ENCODE peak calls at places on chromosomes 2 and 18, in nine cellular contexts. One of them, this sample, is unnamed.
A peak's percentile ranks its signal among the peaks of the same experiment; 100 is the strongest.

GRCh38 chr18:24176727-24177416 is 38.0 kb downstream of the CABYR start:
- DNase-seq in amniotic stem cell: peak; percentile 25
- DNase-seq in RPMI8226: peak; percentile 59
- DNase-seq in AG09319: peak; percentile 4
- DNase-seq in activated CD8-positive, alpha-beta memory T cell treated with anti-CD3 and anti-CD28 coated beads, Interleukin-2, amount 50 U/mL, for 4 hours: peak; percentile 21
- DNase-seq in A549: peak; percentile 55
- DNase-seq in ecto neural progenitor cell: peak; percentile 78
- DNase-seq in progenitor cell of endocrine pancreas: peak; percentile 29
- DNase-seq in astrocyte of the hippocampus: peak; percentile 47
- DNase-seq in this sample: peak; percentile 59

GRCh38 chr2:36785179-36785795 is 88.8 kb downstream of the VIT start:
- DNase-seq in RPMI8226: peak; percentile 63
- DNase-seq in progenitor cell of endocrine pancreas: peak; percentile 52
- DNase-seq in amniotic stem cell: no peak
- DNase-seq in ecto neural progenitor cell: peak; percentile 80
- DNase-seq in astrocyte of the hippocampus: peak; percentile 82
- DNase-seq in A549: peak; percentile 71
- DNase-seq in activated CD8-positive, alpha-beta memory T cell treated with anti-CD3 and anti-CD28 coated beads, Interleukin-2, amount 50 U/mL, for 4 hours: peak; percentile 64
- DNase-seq in AG09319: peak; percentile 37
- DNase-seq in this sample: peak; percentile 21

GRCh38 chr2:182368446-182368845 is 58.4 kb downstream of the PDE1A start:
- DNase-seq in RPMI8226: no peak
- DNase-seq in ecto neural progenitor cell: no peak
- DNase-seq in amniotic stem cell: no peak
- DNase-seq in astrocyte of the hippocampus: peak; percentile 47
- DNase-seq in A549: peak; percentile 56
- DNase-seq in AG09319: peak; percentile 79
- DNase-seq in progenitor cell of endocrine pancreas: no peak
- DNase-seq in activated CD8-positive, alpha-beta memory T cell treated with anti-CD3 and anti-CD28 coated beads, Interleukin-2, amount 50 U/mL, for 4 hours: no peak
- DNase-seq in this sample: no peak

GRCh38 chr2:181643158-181643557 is 13.7 kb downstream of the CERKL start:
- DNase-seq in ecto neural progenitor cell: no peak
- DNase-seq in astrocyte of the hippocampus: no peak
- DNase-seq in RPMI8226: no peak
- DNase-seq in AG09319: no peak
- DNase-seq in amniotic stem cell: no peak
- DNase-seq in activated CD8-positive, alpha-beta memory T cell treated with anti-CD3 and anti-CD28 coated beads, Interleukin-2, amount 50 U/mL, for 4 hours: no peak
- DNase-seq in progenitor cell of endocrine pancreas: no peak
- DNase-seq in A549: no peak
- DNase-seq in this sample: no peak

GRCh38 chr18:14974088-14974487 is 226.1 kb downstream of the ANKRD30B start:
- DNase-seq in ecto neural progenitor cell: no peak
- DNase-seq in A549: no peak
- DNase-seq in activated CD8-positive, alpha-beta memory T cell treated with anti-CD3 and anti-CD28 coated beads, Interleukin-2, amount 50 U/mL, for 4 hours: no peak
- DNase-seq in progenitor cell of endocrine pancreas: no peak
- DNase-seq in amniotic stem cell: no peak
- DNase-seq in RPMI8226: peak; percentile 17
- DNase-seq in AG09319: no peak
- DNase-seq in astrocyte of the hippocampus: no peak
- DNase-seq in this sample: no peak

GRCh38 chr2:20539776-20540586 is 93.1 kb downstream of the RHOB start:
- DNase-seq in AG09319: no peak
- DNase-seq in progenitor cell of endocrine pancreas: no peak
- DNase-seq in activated CD8-positive, alpha-beta memory T cell treated with anti-CD3 and anti-CD28 coated beads, Interleukin-2, amount 50 U/mL, for 4 hours: no peak
- DNase-seq in astrocyte of the hippocampus: no peak
- DNase-seq in ecto neural progenitor cell: no peak
- DNase-seq in A549: no peak
- DNase-seq in RPMI8226: no peak
- DNase-seq in amniotic stem cell: no peak
- DNase-seq in this sample: no peak

GRCh38 chr18:44912740-44913478 is 232.2 kb downstream of the SETBP1 start:
- DNase-seq in AG09319: no peak
- DNase-seq in activated CD8-positive, alpha-beta memory T cell treated with anti-CD3 and anti-CD28 coated beads, Interleukin-2, amount 50 U/mL, for 4 hours: no peak
- DNase-seq in RPMI8226: no peak
- DNase-seq in A549: no peak
- DNase-seq in progenitor cell of endocrine pancreas: no peak
- DNase-seq in astrocyte of the hippocampus: no peak
- DNase-seq in amniotic stem cell: no peak
- DNase-seq in ecto neural progenitor cell: no peak
- DNase-seq in this sample: no peak

GRCh38 chr2:75309596-75310290 is 110.4 kb upstream of the TACR1 start:
- DNase-seq in astrocyte of the hippocampus: no peak
- DNase-seq in ecto neural progenitor cell: no peak
- DNase-seq in AG09319: no peak
- DNase-seq in A549: no peak
- DNase-seq in activated CD8-positive, alpha-beta memory T cell treated with anti-CD3 and anti-CD28 coated beads, Interleukin-2, amount 50 U/mL, for 4 hours: no peak
- DNase-seq in RPMI8226: no peak
- DNase-seq in progenitor cell of endocrine pancreas: no peak
- DNase-seq in amniotic stem cell: no peak
- DNase-seq in this sample: no peak

GRCh38 chr2:30200875-30201274 is 30.5 kb upstream of the LBH start:
- DNase-seq in A549: no peak
- DNase-seq in activated CD8-positive, alpha-beta memory T cell treated with anti-CD3 and anti-CD28 coated beads, Interleukin-2, amount 50 U/mL, for 4 hours: no peak
- DNase-seq in AG09319: no peak
- DNase-seq in RPMI8226: no peak
- DNase-seq in progenitor cell of endocrine pancreas: no peak
- DNase-seq in ecto neural progenitor cell: no peak
- DNase-seq in amniotic stem cell: no peak
- DNase-seq in astrocyte of the hippocampus: no peak
- DNase-seq in this sample: no peak

This sample was measured in GM12864.